ENCODE peak calls at places on chromosomes 7 and 10, in six cellular contexts. Q is psoas muscle; W is body of pancreas; N is HCT116; Y is CD8-positive, alpha-beta T cell; C is CD4-positive, alpha-beta memory T cell. X is an unnamed sample. For H3K36me3 and H3K27me3, the result is how much of the 10 kb centered on the place peaks cover.

GRCh38 chr7:78437118-78437517 is 638.5 kb downstream of the PHTF2 start:
- DNase-seq in Q (no peak), W (no peak), N (no peak), Y (no peak), C (no peak), X (no peak)

GRCh38 chr7:36227223-36227622 is 74.2 kb downstream of the EEPD1 start:
- DNase-seq in Q (peak), W (peak), N (no peak), Y (no peak), C (no peak), X (no peak)

GRCh38 chr7:816751-817671 is 15.3 kb upstream of the SUN1 start:
- DNase-seq in Q (no peak), W (no peak), N (no peak), Y (peak), C (peak), X (peak)

GRCh38 chr7:89054364-89054763 is 258.8 kb upstream of the TEX47 start:
- DNase-seq in Q (no peak), W (no peak), N (no peak), Y (no peak), C (no peak), X (no peak)

GRCh38 chr7:102432476-102433318 is 678 bp upstream of the ORAI2 start:
- DNase-seq in Q (no peak), W (no peak), N (no peak), Y (no peak), C (peak), X (no peak)

GRCh38 chr10:108399466-108399865 is 1235.0 kb upstream of the SORCS1 start:
- DNase-seq in Q (no peak), W (no peak), N (no peak), Y (no peak), C (no peak), X (no peak)

GRCh38 chr7:102873470-102874165 is 39.2 kb upstream of the LRRC17 start:
- DNase-seq in Q (no peak), W (no peak), N (no peak), Y (no peak), C (no peak), X (no peak)

GRCh38 chr7:129160161-129160911 is 15.8 kb downstream of the TSPAN33 start:
- DNase-seq in Q (no peak), W (no peak), N (no peak), Y (no peak), C (no peak), X (peak)

GRCh38 chr7:111820621-111821020 is 258.3 kb upstream of the IMMP2L start:
- DNase-seq in Q (no peak), W (no peak), N (no peak), Y (no peak), C (no peak), X (no peak)

GRCh38 chr10:124994573-124995473 is 52.9 kb downstream of the ZRANB1 start:
- DNase-seq in Q (peak), W (no peak), N (no peak), Y (no peak), C (no peak), X (peak)

GRCh38 chr10:557792-558328 is 131.6 kb downstream of the DIP2C start:
- DNase-seq in Q (no peak), W (no peak), N (peak), Y (no peak), C (peak), X (peak)

GRCh38 chr7:140003913-140004382 is 58.8 kb downstream of the PARP12 start:
- DNase-seq in Q (no peak), W (peak), N (peak), Y (no peak), C (peak), X (peak)

GRCh38 chr10:69819713-69820506 is 18.2 kb downstream of the COL13A1 start:
- DNase-seq in Q (no peak), W (no peak), N (no peak), Y (no peak), C (no peak), X (no peak)

GRCh38 chr7:1653500-1653899 is 16.6 kb upstream of the ELFN1 start:
- DNase-seq in Q (no peak), W (no peak), N (no peak), Y (no peak), C (no peak), X (no peak)

GRCh38 chr10:63720072-63720537 is 198.9 kb downstream of the REEP3 start:
- DNase-seq in Q (no peak), W (peak), N (peak), Y (peak), C (peak), X (peak)

GRCh38 chr10:48976208-48976607 is 36.6 kb upstream of the LRRC18 start:
- DNase-seq in Q (no peak), W (no peak), N (peak), Y (no peak), C (no peak), X (peak)

GRCh38 chr7:51589111-51589510 is 272.5 kb upstream of the COBL start:
- DNase-seq in Q (no peak), W (no peak), N (no peak), Y (no peak), C (no peak), X (no peak)

GRCh38 chr10:82020999-82021398 is 146.0 kb downstream of the NRG3 start:
- DNase-seq in Q (no peak), W (no peak), N (no peak), Y (no peak), C (no peak), X (no peak)

GRCh38 chr10:26464632-26465280 is 26.6 kb downstream of the APBB1IP start:
- DNase-seq in Q (no peak), W (no peak), N (no peak), Y (no peak), C (no peak), X (no peak)

GRCh38 chr7:133853706-133854276 is 273.3 kb upstream of the LRGUK start:
- DNase-seq in Q (no peak), W (peak), N (peak), Y (no peak), C (no peak), X (peak)

GRCh38 chr7:78435355-78435754 is 636.8 kb downstream of the PHTF2 start:
- DNase-seq in Q (no peak), W (no peak), N (no peak), Y (no peak), C (no peak), X (no peak)

GRCh38 chr7:117673839-117674238 is 194.0 kb downstream of the CFTR start:
- DNase-seq in Q (no peak), W (no peak), N (peak), Y (no peak), C (no peak), X (no peak)

GRCh38 chr7:90180011-90180585 is 25.8 kb downstream of the STEAP1 start:
- DNase-seq in Q (no peak), W (no peak), N (peak), Y (no peak), C (no peak), X (no peak)

GRCh38 chr10:71598673-71599072 is 120.9 kb downstream of the C10orf105 start:
- DNase-seq in Q (peak), W (peak), N (no peak), Y (no peak), C (no peak), X (no peak)

GRCh38 chr7:8436965-8437364 is 3.6 kb downstream of the NXPH1 start:
- DNase-seq in Q (no peak), W (peak), N (peak), Y (no peak), C (peak), X (peak)

GRCh38 chr10:47034511-47035051 is 123.4 kb downstream of the PTPN20 start:
- DNase-seq in Q (peak), W (no peak), N (no peak), Y (no peak), C (no peak), X (no peak)

GRCh38 chr7:137547477-137547876 is 203.9 kb upstream of the PTN start:
- DNase-seq in Q (no peak), W (no peak), N (no peak), Y (no peak), C (no peak), X (no peak)

GRCh38 chr10:84574101-84574500 is 245.7 kb downstream of the CCSER2 start:
- DNase-seq in Q (no peak), W (no peak), N (no peak), Y (no peak), C (no peak), X (peak)

DNA sequence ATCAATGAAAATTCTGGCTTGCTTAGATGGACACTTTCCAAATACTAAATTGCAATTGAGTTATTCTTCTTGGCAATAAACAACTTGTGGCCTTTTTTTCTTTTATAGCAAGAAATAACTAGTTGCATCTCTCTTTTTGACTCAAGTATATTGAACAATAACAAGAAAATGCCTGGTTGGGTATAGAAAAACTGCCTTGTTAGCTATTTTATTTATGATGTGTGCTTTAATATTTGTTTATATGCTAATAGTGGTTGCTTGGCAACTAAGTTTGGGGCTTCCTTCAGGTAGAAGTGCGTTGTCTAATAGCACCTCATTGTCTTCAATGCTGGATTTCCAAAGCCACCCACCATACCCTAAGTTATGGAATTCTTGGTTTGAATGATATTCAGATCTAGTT is 30.1 kb upstream of the PPP1R3C start:
- DNase-seq in Q (no peak), W (no peak), N (no peak), Y (no peak), C (no peak), X (no peak)
- H3K4me3 ChIP-seq in Q (no peak), W (no peak), N (no peak), Y (no peak), C (no peak), X (no peak)

DNA sequence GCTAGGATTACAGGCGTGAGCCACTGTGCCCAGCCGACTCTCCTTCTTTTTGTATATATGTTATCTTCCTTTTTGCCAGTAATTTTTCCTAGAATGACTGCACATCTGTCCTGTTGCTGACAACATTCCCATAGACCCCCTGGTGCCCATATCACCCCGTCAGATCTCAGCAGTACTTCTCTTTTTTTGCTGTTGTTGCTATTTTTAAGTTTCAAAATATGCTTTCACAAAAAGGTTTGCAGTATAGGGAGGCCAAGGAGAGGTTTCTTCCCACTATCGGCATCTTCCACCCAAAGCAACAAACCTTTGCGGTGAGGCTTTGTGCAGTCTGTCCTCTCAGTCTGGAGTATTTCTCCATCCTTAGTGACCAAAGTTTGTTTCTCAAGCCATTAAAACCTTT is 23.1 kb downstream of the PIK3CG start:
- DNase-seq in Q (no peak), W (no peak), N (no peak), Y (no peak), C (no peak), X (no peak)
- H3K36me3 ChIP-seq in Q (under half), W (under half), N (under half), Y (half or more), C (half or more), X (under half)

GRCh38 chr10:132580157-132580556 is 42.6 kb downstream of the INPP5A start:
- DNase-seq in Q (no peak), W (no peak), N (no peak), Y (no peak), C (no peak), X (no peak)

GRCh38 chr10:132577350-132578005 is 39.9 kb downstream of the INPP5A start:
- DNase-seq in Q (peak), W (peak), N (no peak), Y (no peak), C (no peak), X (peak)

GRCh38 chr10:132579027-132579859 is 41.7 kb downstream of the INPP5A start:
- DNase-seq in Q (no peak), W (no peak), N (no peak), Y (no peak), C (no peak), X (peak)

GRCh38 chr10:132576671-132577349 is 39.2 kb downstream of the INPP5A start:
- DNase-seq in Q (no peak), W (no peak), N (no peak), Y (no peak), C (no peak), X (peak)

DNA sequence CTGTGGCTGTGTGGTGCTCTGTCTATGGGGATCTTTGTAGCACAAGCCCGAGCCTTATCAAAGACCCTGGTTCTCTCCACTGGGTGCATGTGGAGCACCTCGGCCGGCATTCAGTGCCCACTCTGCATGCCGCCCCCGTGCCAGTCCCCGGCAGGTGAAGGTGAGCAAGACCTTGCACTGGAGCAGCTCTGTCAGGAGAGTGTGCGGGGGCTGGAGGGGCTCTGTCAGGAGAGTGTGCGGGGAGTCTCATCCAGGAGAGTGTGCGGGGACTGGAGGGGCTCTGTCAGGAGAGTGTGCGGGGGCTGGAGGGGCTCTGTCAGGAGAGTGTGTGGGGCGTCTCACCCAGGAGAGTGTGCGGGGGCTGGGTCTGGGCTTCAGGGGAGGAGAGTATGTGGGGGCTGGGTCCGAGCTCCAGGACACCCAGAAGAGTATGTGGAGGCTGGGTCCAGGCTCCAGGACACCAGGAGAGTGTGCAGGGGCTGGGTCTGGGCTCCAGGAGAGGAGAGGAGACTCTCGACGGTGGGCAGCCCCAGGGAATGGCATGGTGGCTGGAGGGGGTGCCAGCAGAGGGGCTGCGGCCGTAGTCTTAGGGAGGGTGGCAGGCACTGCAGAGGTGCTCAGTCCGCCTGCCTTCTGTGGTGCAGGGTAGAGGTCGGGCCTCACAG is 40.8 kb downstream of the INPP5A start:
- DNase-seq in Q (no peak), W (no peak), N (no peak), Y (no peak), C (no peak), X (peak)
- H3K27me3 ChIP-seq in Q (under half), W (under half), N (under half), Y (under half), C (under half), X (under half)

GRCh38 chr10:59362991-59363390 is 642 bp upstream of the FAM13C start:
- DNase-seq in Q (peak), W (peak), N (no peak), Y (no peak), C (no peak), X (peak)

GRCh38 chr10:59361659-59362183 is 628 bp downstream of the FAM13C start:
- DNase-seq in Q (no peak), W (no peak), N (no peak), Y (no peak), C (no peak), X (no peak)

GRCh38 chr10:59362184-59362966 is at the start of gene FAM13C:
- DNase-seq in Q (peak), W (peak), N (no peak), Y (no peak), C (no peak), X (peak)

GRCh38 chr10:59360605-59361515 is 1.5 kb downstream of the FAM13C start:
- DNase-seq in Q (no peak), W (no peak), N (no peak), Y (no peak), C (no peak), X (no peak)

DNA sequence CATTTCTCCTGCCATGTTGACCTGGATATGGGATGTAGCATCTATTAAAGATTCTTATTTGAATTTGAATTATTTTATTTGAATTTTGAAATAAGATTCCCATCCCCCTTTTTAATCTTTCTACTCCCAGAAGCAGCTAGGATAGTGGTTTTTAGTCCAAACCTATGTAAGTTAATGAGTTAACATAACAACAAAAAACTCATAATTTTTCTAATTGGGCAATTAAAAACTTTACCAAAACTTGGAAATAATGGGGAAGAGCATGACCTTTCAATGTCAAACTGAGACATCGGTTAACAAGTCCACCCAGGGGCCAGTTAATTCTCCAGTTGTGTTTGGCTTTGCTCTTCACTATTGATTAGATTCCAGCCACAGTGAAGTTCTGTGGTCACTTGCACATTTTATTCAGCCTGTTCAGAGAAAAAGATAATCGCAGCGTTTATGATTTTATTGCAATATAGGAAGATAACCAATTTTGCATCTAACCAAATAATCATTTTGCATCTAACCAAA is 1.2 kb upstream of the FAM13C start:
- DNase-seq in Q (no peak), W (no peak), N (no peak), Y (no peak), C (no peak), X (no peak)
- H3K4me3 ChIP-seq in Q (peak), W (no peak), N (no peak), Y (no peak), C (no peak), X (no peak)

DNA sequence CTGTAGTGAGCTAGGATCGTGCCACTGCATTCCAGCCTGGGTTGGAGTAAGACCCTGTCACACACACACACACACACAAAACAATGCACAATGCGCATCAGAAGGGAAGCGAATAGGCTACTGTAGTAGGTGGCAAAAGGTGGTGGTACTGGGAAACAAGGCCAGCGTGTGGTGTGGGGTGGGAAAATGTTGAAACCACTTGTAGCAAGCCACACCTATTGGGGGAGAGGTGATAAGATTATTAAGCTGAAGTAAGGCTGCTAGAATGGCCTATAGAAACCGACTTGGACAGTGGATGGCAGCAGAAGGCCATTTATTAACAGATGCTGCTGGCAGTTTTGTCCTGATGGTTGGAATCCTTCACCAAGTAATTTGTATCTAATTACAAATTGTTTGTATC is 7.2 kb upstream of the CHCHD1 start:
- DNase-seq in Q (no peak), W (no peak), N (no peak), Y (no peak), C (no peak), X (no peak)
- H3K36me3 ChIP-seq in Q (half or more), W (under half), N (under half), Y (under half), C (under half), X (under half)

GRCh38 chr10:100725041-100725440 is 20.3 kb upstream of the PAX2 start:
- DNase-seq in Q (no peak), W (no peak), N (no peak), Y (no peak), C (no peak), X (peak)

GRCh38 chr10:100723769-100724530 is 21.4 kb upstream of the PAX2 start:
- DNase-seq in Q (no peak), W (no peak), N (no peak), Y (no peak), C (no peak), X (peak)

GRCh38 chr10:100724531-100725027 is 20.8 kb upstream of the PAX2 start:
- DNase-seq in Q (no peak), W (no peak), N (no peak), Y (no peak), C (no peak), X (peak)

GRCh38 chr10:100725869-100726426 is 19.4 kb upstream of the PAX2 start:
- DNase-seq in Q (no peak), W (no peak), N (no peak), Y (no peak), C (no peak), X (no peak)

DNA sequence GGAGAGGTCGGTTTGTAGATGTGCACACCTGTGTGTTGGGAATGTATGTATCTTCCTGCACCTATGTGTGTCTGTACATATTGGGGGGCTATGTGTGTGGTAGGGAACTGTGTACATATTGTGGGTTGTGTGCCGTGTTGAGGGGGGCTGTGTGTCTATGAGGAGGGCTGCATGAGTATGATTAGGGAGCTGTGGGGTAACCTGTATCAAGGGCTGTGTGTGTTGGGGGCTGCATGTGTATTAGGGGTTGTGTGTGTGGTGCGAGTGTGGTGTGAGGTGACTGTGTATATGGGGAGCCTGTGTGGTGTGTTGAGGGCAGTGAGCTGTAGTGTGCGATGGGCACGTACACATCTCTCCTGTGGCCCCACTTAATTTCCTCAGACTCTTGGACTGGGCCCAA is 22.2 kb upstream of the PAX2 start:
- DNase-seq in Q (no peak), W (no peak), N (no peak), Y (no peak), C (no peak), X (no peak)
- H3K27me3 ChIP-seq in Q (half or more), W (under half), N (under half), Y (under half), C (under half), X (half or more)

DNA sequence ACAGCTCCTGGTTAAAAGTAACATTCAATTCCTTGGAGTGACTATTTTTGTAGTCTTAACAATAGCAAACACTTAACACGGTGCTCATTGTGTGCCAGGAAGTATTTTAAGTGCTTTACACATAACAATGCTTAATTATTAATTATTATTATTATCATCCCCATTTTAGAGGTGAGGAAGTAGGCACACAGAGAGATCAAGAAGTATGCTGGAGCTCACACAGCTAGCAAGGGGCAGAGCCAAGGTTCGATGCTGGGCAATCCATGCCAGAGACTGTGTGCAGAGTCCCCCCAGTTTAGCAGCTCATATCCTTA is 48.2 kb upstream of the SMNDC1 start:
- DNase-seq in Q (no peak), W (no peak), N (no peak), Y (no peak), C (no peak), X (no peak)
- H3K4me3 ChIP-seq in Q (no peak), W (no peak), N (peak), Y (no peak), C (no peak), X (no peak)

X was measured in H7.